ENCODE peak calls at places on chromosomes 13 and 19, in four cellular contexts. One of them, this sample, is unnamed.

GRCh38 chr13:26299168-26299788 is 45.3 kb downstream of the CDK8 start:
- DNase-seq in GM06990: no peak
- DNase-seq in T-helper 2 cell: no peak
- DNase-seq in HT-29: no peak
- DNase-seq in this sample: no peak

GRCh38 chr19:34188388-34188787 is 16.1 kb downstream of the LSM14A start:
- DNase-seq in GM06990: no peak
- DNase-seq in T-helper 2 cell: no peak
- DNase-seq in HT-29: no peak
- DNase-seq in this sample: no peak

GRCh38 chr19:12481781-12482504 is 2.7 kb downstream of the ZNF709 start:
- DNase-seq in GM06990: no peak
- DNase-seq in T-helper 2 cell: no peak
- DNase-seq in HT-29: no peak
- DNase-seq in this sample: no peak

GRCh38 chr19:4606921-4607678 is 32.2 kb upstream of the TNFAIP8L1 start:
- DNase-seq in GM06990: no peak
- DNase-seq in T-helper 2 cell: no peak
- DNase-seq in HT-29: no peak
- DNase-seq in this sample: no peak

GRCh38 chr19:28643284-28643683 is 569.7 kb downstream of the UQCRFS1 start:
- DNase-seq in GM06990: no peak
- DNase-seq in T-helper 2 cell: no peak
- DNase-seq in HT-29: no peak
- DNase-seq in this sample: no peak

GRCh38 chr19:1189419-1189818 is 15.4 kb upstream of the SBNO2 start:
- DNase-seq in GM06990: no peak
- DNase-seq in T-helper 2 cell: peak
- DNase-seq in HT-29: no peak
- DNase-seq in this sample: no peak

GRCh38 chr19:4369109-4369887 is 25.9 kb downstream of the MPND start:
- DNase-seq in GM06990: peak
- DNase-seq in T-helper 2 cell: peak
- DNase-seq in HT-29: peak
- DNase-seq in this sample: peak

GRCh38 chr19:49875801-49876421 is 1.2 kb downstream of the AKT1S1 start:
- DNase-seq in GM06990: no peak
- DNase-seq in T-helper 2 cell: peak
- DNase-seq in HT-29: peak
- DNase-seq in this sample: no peak

GRCh38 chr13:46086421-46086922 is 18.4 kb downstream of the CPB2 start:
- DNase-seq in GM06990: no peak
- DNase-seq in T-helper 2 cell: no peak
- DNase-seq in HT-29: no peak
- DNase-seq in this sample: no peak

GRCh38 chr19:45935267-45935666 is 20.7 kb upstream of the NANOS2 start:
- DNase-seq in GM06990: no peak
- DNase-seq in T-helper 2 cell: no peak
- DNase-seq in HT-29: no peak
- DNase-seq in this sample: no peak

GRCh38 chr13:113935523-113935922 is 38.4 kb downstream of the C13orf46 start:
- DNase-seq in GM06990: no peak
- DNase-seq in T-helper 2 cell: no peak
- DNase-seq in HT-29: no peak
- DNase-seq in this sample: no peak

GRCh38 chr19:913080-913748 is at the start of gene R3HDM4:
- DNase-seq in GM06990: peak
- DNase-seq in T-helper 2 cell: peak
- DNase-seq in HT-29: no peak
- DNase-seq in this sample: peak

GRCh38 chr13:102132896-102133295 is 269.0 kb downstream of the FGF14 start:
- DNase-seq in GM06990: no peak
- DNase-seq in T-helper 2 cell: no peak
- DNase-seq in HT-29: no peak
- DNase-seq in this sample: no peak

GRCh38 chr19:48646192-48646911 is 365 bp upstream of the CA11 start:
- DNase-seq in GM06990: peak
- DNase-seq in T-helper 2 cell: peak
- DNase-seq in HT-29: peak
- DNase-seq in this sample: peak

GRCh38 chr19:31943305-31943704 is 402.1 kb upstream of the ZNF507 start:
- DNase-seq in GM06990: no peak
- DNase-seq in T-helper 2 cell: no peak
- DNase-seq in HT-29: no peak
- DNase-seq in this sample: no peak

GRCh38 chr13:78826312-78826711 is 167.4 kb upstream of the OBI1 start:
- DNase-seq in GM06990: no peak
- DNase-seq in T-helper 2 cell: no peak
- DNase-seq in HT-29: no peak
- DNase-seq in this sample: no peak

GRCh38 chr19:42316223-42317211 is 3.4 kb downstream of the TMEM145 start:
- DNase-seq in GM06990: no peak
- DNase-seq in T-helper 2 cell: no peak
- DNase-seq in HT-29: peak
- DNase-seq in this sample: no peak

GRCh38 chr13:106276876-106277275 is 258.6 kb downstream of the EFNB2 start:
- DNase-seq in GM06990: no peak
- DNase-seq in T-helper 2 cell: no peak
- DNase-seq in HT-29: no peak
- DNase-seq in this sample: no peak

GRCh38 chr13:110344320-110344719 is 37.2 kb downstream of the COL4A2 start:
- DNase-seq in GM06990: no peak
- DNase-seq in T-helper 2 cell: no peak
- DNase-seq in HT-29: no peak
- DNase-seq in this sample: no peak

GRCh38 chr19:3899531-3900294 is 19.2 kb downstream of the ATCAY start:
- DNase-seq in GM06990: no peak
- DNase-seq in T-helper 2 cell: no peak
- DNase-seq in HT-29: no peak
- DNase-seq in this sample: no peak

GRCh38 chr19:17762505-17763229 is 11.4 kb downstream of the FCHO1 start:
- DNase-seq in GM06990: no peak
- DNase-seq in T-helper 2 cell: no peak
- DNase-seq in HT-29: peak
- DNase-seq in this sample: no peak

GRCh38 chr13:99605417-99606321 is 104.4 kb downstream of the TM9SF2 start:
- DNase-seq in GM06990: peak
- DNase-seq in T-helper 2 cell: no peak
- DNase-seq in HT-29: no peak
- DNase-seq in this sample: peak

GRCh38 chr13:62085337-62085736 is 669.7 kb upstream of the PCDH20 start:
- DNase-seq in GM06990: no peak
- DNase-seq in T-helper 2 cell: no peak
- DNase-seq in HT-29: no peak
- DNase-seq in this sample: no peak

GRCh38 chr19:32812036-32812435 is 57.5 kb downstream of the SLC7A9 start:
- DNase-seq in GM06990: no peak
- DNase-seq in T-helper 2 cell: no peak
- DNase-seq in HT-29: no peak
- DNase-seq in this sample: no peak